ENCODE peak calls at places on chromosomes 5 and 9, in four cellular contexts. One of them, this sample, is unnamed. For H3K27me3, the result is how much of the 10 kb centered on the place peaks cover.

GRCh38 chr5:2752059-2752874 is 790 bp upstream of the IRX2 start:
- DNase-seq in IMR-90: no peak
- DNase-seq in fibroblast of lung: no peak
- DNase-seq in left lung: no peak
- DNase-seq in this sample: no peak

GRCh38 chr5:88376728-88377127 is 108.1 kb upstream of the TMEM161B start:
- DNase-seq in IMR-90: no peak
- DNase-seq in left lung: no peak
- DNase-seq in fibroblast of lung: no peak
- DNase-seq in this sample: no peak

GRCh38 chr5:174793684-174794328 is 69.4 kb downstream of the MSX2 start:
- DNase-seq in fibroblast of lung: peak
- DNase-seq in IMR-90: peak
- DNase-seq in left lung: peak
- DNase-seq in this sample: peak

GRCh38 chr9:76913467-76913866 is 7.6 kb upstream of the PRUNE2 start:
- DNase-seq in left lung: no peak
- DNase-seq in fibroblast of lung: no peak
- DNase-seq in IMR-90: no peak
- DNase-seq in this sample: no peak

GRCh38 chr9:87406545-87407166 is 91.0 kb upstream of the DAPK1 start:
- DNase-seq in IMR-90: no peak
- DNase-seq in left lung: no peak
- DNase-seq in fibroblast of lung: no peak
- DNase-seq in this sample: no peak

GRCh38 chr5:173963867-173964429 is 25.0 kb upstream of the C5orf47 start:
- DNase-seq in fibroblast of lung: peak
- DNase-seq in IMR-90: no peak
- DNase-seq in left lung: no peak
- DNase-seq in this sample: peak

GRCh38 chr5:118791986-118792734 is 196.2 kb downstream of the DTWD2 start:
- DNase-seq in IMR-90: peak
- DNase-seq in left lung: no peak
- DNase-seq in fibroblast of lung: peak
- DNase-seq in this sample: no peak

GRCh38 chr5:153081385-153081784 is 409.1 kb upstream of the GRIA1 start:
- DNase-seq in left lung: no peak
- DNase-seq in fibroblast of lung: no peak
- DNase-seq in IMR-90: no peak
- DNase-seq in this sample: no peak

GRCh38 chr5:154058055-154059038 is 19.6 kb downstream of the MFAP3 start:
- DNase-seq in left lung: no peak
- DNase-seq in fibroblast of lung: peak
- DNase-seq in IMR-90: peak
- DNase-seq in this sample: no peak

GRCh38 chr5:143418140-143418866 is 14.8 kb upstream of the NR3C1 start:
- DNase-seq in IMR-90: no peak
- DNase-seq in left lung: no peak
- DNase-seq in fibroblast of lung: no peak
- DNase-seq in this sample: no peak

GRCh38 chr5:143251946-143252345 is 151.5 kb downstream of the NR3C1 start:
- DNase-seq in fibroblast of lung: no peak
- DNase-seq in IMR-90: no peak
- DNase-seq in left lung: no peak
- DNase-seq in this sample: no peak

GRCh38 chr5:126645132-126645531 is 44.4 kb downstream of the PHAX start:
- DNase-seq in fibroblast of lung: no peak
- DNase-seq in IMR-90: no peak
- DNase-seq in left lung: no peak
- DNase-seq in this sample: no peak

GRCh38 chr5:124849774-124850173 is 103.3 kb upstream of the ZNF608 start:
- DNase-seq in fibroblast of lung: no peak
- DNase-seq in left lung: no peak
- DNase-seq in IMR-90: no peak
- DNase-seq in this sample: no peak

GRCh38 chr5:171418316-171418981 is 998 bp upstream of the FGF18 start:
- DNase-seq in fibroblast of lung: peak
- DNase-seq in IMR-90: peak
- DNase-seq in left lung: peak
- DNase-seq in this sample: peak

GRCh38 chr5:123482258-123482657 is 29.7 kb upstream of the CSNK1G3 start:
- DNase-seq in left lung: no peak
- DNase-seq in fibroblast of lung: no peak
- DNase-seq in IMR-90: peak
- DNase-seq in this sample: no peak

GRCh38 chr9:91117959-91118651 is 243.6 kb downstream of the AUH start:
- DNase-seq in IMR-90: peak
- DNase-seq in fibroblast of lung: peak
- DNase-seq in left lung: peak
- DNase-seq in this sample: no peak

GRCh38 chr5:24646915-24647314 is 2.1 kb upstream of the CDH10 start:
- DNase-seq in fibroblast of lung: no peak
- DNase-seq in left lung: no peak
- DNase-seq in IMR-90: no peak
- DNase-seq in this sample: no peak

GRCh38 chr9:4665357-4665756 is 923 bp downstream of the SPATA6L start:
- DNase-seq in IMR-90: peak
- DNase-seq in fibroblast of lung: peak
- DNase-seq in left lung: no peak
- DNase-seq in this sample: no peak

GRCh38 chr5:37272564-37272963 is 23.4 kb upstream of the CPLANE1 start:
- DNase-seq in IMR-90: peak
- DNase-seq in left lung: peak
- DNase-seq in fibroblast of lung: no peak
- DNase-seq in this sample: no peak

GRCh38 chr5:124651663-124652513 is 94.6 kb downstream of the ZNF608 start:
- DNase-seq in left lung: peak
- DNase-seq in IMR-90: no peak
- DNase-seq in fibroblast of lung: peak
- DNase-seq in this sample: no peak

GRCh38 chr5:36383942-36384341 is 82.2 kb upstream of the RANBP3L start:
- DNase-seq in IMR-90: no peak
- DNase-seq in fibroblast of lung: no peak
- DNase-seq in left lung: no peak
- DNase-seq in this sample: no peak

GRCh38 chr5:76303917-76304316 is 99.2 kb upstream of the IQGAP2 start:
- DNase-seq in fibroblast of lung: no peak
- DNase-seq in IMR-90: no peak
- DNase-seq in left lung: no peak
- DNase-seq in this sample: no peak

GRCh38 chr5:116225318-116225717 is 140.5 kb downstream of the COMMD10 start:
- DNase-seq in fibroblast of lung: no peak
- DNase-seq in IMR-90: no peak
- DNase-seq in left lung: no peak
- DNase-seq in this sample: no peak

GRCh38 chr5:170534177-170534576 is 30.4 kb downstream of the KCNIP1 start:
- DNase-seq in IMR-90: no peak
- DNase-seq in fibroblast of lung: no peak
- DNase-seq in left lung: no peak
- DNase-seq in this sample: no peak

GRCh38 chr9:33164138-33164809 is 2.9 kb downstream of the B4GALT1 start:
- DNase-seq in IMR-90: no peak
- DNase-seq in fibroblast of lung: no peak
- DNase-seq in left lung: no peak
- DNase-seq in this sample: no peak

GRCh38 chr9:107810493-107810931 is 320.9 kb upstream of the KLF4 start:
- DNase-seq in IMR-90: peak
- DNase-seq in fibroblast of lung: no peak
- DNase-seq in left lung: peak
- DNase-seq in this sample: no peak

GRCh38 chr9:20321683-20322082 is 300.6 kb downstream of the MLLT3 start:
- DNase-seq in fibroblast of lung: no peak
- DNase-seq in left lung: no peak
- DNase-seq in IMR-90: no peak
- DNase-seq in this sample: peak

GRCh38 chr9:135288054-135288453 is 191.5 kb upstream of the PPP1R26 start:
- DNase-seq in fibroblast of lung: no peak
- DNase-seq in IMR-90: no peak
- DNase-seq in left lung: no peak
- DNase-seq in this sample: no peak

GRCh38 chr5:178328826-178329225 is 96.2 kb upstream of the PHYKPL start:
- DNase-seq in fibroblast of lung: no peak
- DNase-seq in IMR-90: no peak
- DNase-seq in left lung: no peak
- DNase-seq in this sample: no peak

GRCh38 chr5:174572591-174572990 is 151.8 kb upstream of the MSX2 start:
- DNase-seq in fibroblast of lung: peak
- DNase-seq in left lung: no peak
- DNase-seq in IMR-90: peak
- DNase-seq in this sample: no peak

GRCh38 chr9:120579139-120579749 is 723 bp downstream of the CDK5RAP2 start:
- DNase-seq in fibroblast of lung: no peak
- DNase-seq in left lung: peak
- DNase-seq in IMR-90: no peak
- DNase-seq in this sample: no peak

GRCh38 chr9:81414836-81415235 is 274.5 kb downstream of the TLE1 start:
- DNase-seq in IMR-90: no peak
- DNase-seq in fibroblast of lung: no peak
- DNase-seq in left lung: no peak
- DNase-seq in this sample: no peak

GRCh38 chr5:153626836-153627235 is 136.4 kb downstream of the GRIA1 start:
- DNase-seq in left lung: no peak
- DNase-seq in IMR-90: no peak
- DNase-seq in fibroblast of lung: no peak
- DNase-seq in this sample: no peak

GRCh38 chr5:75566710-75567309 is 44.4 kb upstream of the ANKDD1B start:
- DNase-seq in IMR-90: peak
- DNase-seq in fibroblast of lung: peak
- DNase-seq in left lung: no peak
- DNase-seq in this sample: peak

GRCh38 chr5:159515909-159516415 is 185.7 kb upstream of the IL12B start:
- DNase-seq in IMR-90: peak
- DNase-seq in fibroblast of lung: peak
- DNase-seq in left lung: peak
- DNase-seq in this sample: peak

GRCh38 chr5:89327621-89328020 is 444.6 kb upstream of the MEF2C start:
- DNase-seq in left lung: no peak
- DNase-seq in IMR-90: no peak
- DNase-seq in fibroblast of lung: peak
- DNase-seq in this sample: no peak

GRCh38 chr9:93953492-93954435 is 1.4 kb downstream of the BARX1 start:
- DNase-seq in IMR-90: no peak
- DNase-seq in left lung: no peak
- DNase-seq in fibroblast of lung: no peak
- DNase-seq in this sample: no peak
- H3K27ac ChIP-seq in IMR-90: no peak
- H3K27ac ChIP-seq in left lung: no peak
- H3K27ac ChIP-seq in fibroblast of lung: no peak
- H3K27ac ChIP-seq in this sample: no peak

GRCh38 chr9:114047717-114048116 is 30.4 kb downstream of the AMBP start:
- DNase-seq in fibroblast of lung: peak
- DNase-seq in IMR-90: no peak
- DNase-seq in left lung: no peak
- DNase-seq in this sample: no peak
- TF ChIP-seq CTCF in fibroblast of lung: no peak
- TF ChIP-seq CTCF in IMR-90: peak
- TF ChIP-seq CTCF in left lung: no peak
- TF ChIP-seq CTCF in this sample: no peak

DNA sequence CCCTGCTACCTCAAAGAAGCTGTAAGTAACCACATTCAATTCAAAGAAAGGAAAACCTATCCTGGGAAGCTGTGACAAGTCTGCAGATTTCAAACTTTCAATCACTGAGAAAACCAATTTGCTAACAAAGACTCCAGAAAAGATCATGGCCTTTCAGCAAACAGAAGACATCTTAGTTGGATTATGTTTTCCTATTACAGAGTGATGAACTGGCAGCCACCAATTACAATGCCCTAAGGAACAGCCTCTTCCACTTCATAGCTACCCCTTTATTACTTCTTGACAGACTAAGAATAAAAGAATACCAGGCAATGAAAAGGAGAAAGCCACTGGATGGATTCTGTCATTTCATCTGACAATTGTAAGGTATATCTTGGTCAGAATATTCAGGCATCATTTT is 128.2 kb upstream of the RASEF start:
- DNase-seq in fibroblast of lung: no peak
- DNase-seq in IMR-90: no peak
- DNase-seq in left lung: no peak
- DNase-seq in this sample: no peak
- H3K27me3 ChIP-seq in fibroblast of lung: under half
- H3K27me3 ChIP-seq in IMR-90: under half
- H3K27me3 ChIP-seq in left lung: under half
- H3K27me3 ChIP-seq in this sample: under half

GRCh38 chr5:56681346-56681745 is 134.0 kb upstream of the MAP3K1 start:
- DNase-seq in fibroblast of lung: no peak
- DNase-seq in IMR-90: peak
- DNase-seq in left lung: no peak
- DNase-seq in this sample: no peak
- H3K27ac ChIP-seq in fibroblast of lung: no peak
- H3K27ac ChIP-seq in IMR-90: no peak
- H3K27ac ChIP-seq in left lung: no peak
- H3K27ac ChIP-seq in this sample: no peak

GRCh38 chr9:88781500-88782391 is 209.5 kb upstream of the S1PR3 start:
- DNase-seq in IMR-90: peak
- DNase-seq in left lung: no peak
- DNase-seq in fibroblast of lung: peak
- DNase-seq in this sample: no peak
- TF ChIP-seq CTCF in IMR-90: peak
- TF ChIP-seq CTCF in left lung: no peak
- TF ChIP-seq CTCF in fibroblast of lung: peak
- TF ChIP-seq CTCF in this sample: no peak